ENCODE peak calls at places on chromosomes 7 and 10, in five cellular contexts. B is A549, Q is GM23338, D is HepG2, A is K562. E is an unnamed sample.

GRCh38 chr7:102830206-102830605 is 81.4 kb downstream of the FAM185A start:
- DNase-seq in B (no peak), Q (no peak), D (no peak), A (no peak), E (no peak)

GRCh38 chr10:132395704-132396494 is 1.1 kb upstream of the PWWP2B start:
- DNase-seq in B (no peak), Q (peak), D (peak), A (peak), E (no peak)

GRCh38 chr7:26155531-26156375 is 3.8 kb downstream of the NFE2L3 start:
- DNase-seq in B (no peak), Q (peak), D (peak), A (no peak), E (no peak)

GRCh38 chr10:50224330-50224952 is 26.9 kb downstream of the ASAH2 start:
- DNase-seq in B (peak), Q (peak), D (peak), A (peak), E (peak)

GRCh38 chr7:143283344-143283743 is 1.4 kb upstream of the TMEM139 start:
- DNase-seq in B (no peak), Q (peak), D (no peak), A (no peak), E (no peak)

GRCh38 chr10:131267814-131268095 is 43.8 kb downstream of the TCERG1L start:
- DNase-seq in B (no peak), Q (no peak), D (no peak), A (no peak), E (no peak)

GRCh38 chr10:118356628-118357027 is 14.5 kb upstream of the FAM204A start:
- DNase-seq in B (no peak), Q (no peak), D (no peak), A (no peak), E (no peak)

GRCh38 chr10:17022898-17023297 is 106.7 kb downstream of the CUBN start:
- DNase-seq in B (no peak), Q (peak), D (no peak), A (no peak), E (no peak)

GRCh38 chr10:27865221-27865635 is 119.6 kb upstream of the MKX start:
- DNase-seq in B (no peak), Q (no peak), D (no peak), A (no peak), E (no peak)

GRCh38 chr7:5282464-5283316 is at the start of gene SLC29A4:
- DNase-seq in B (no peak), Q (no peak), D (no peak), A (peak), E (no peak)

GRCh38 chr10:129844191-129844590 is 119.9 kb downstream of the EBF3 start:
- DNase-seq in B (no peak), Q (no peak), D (no peak), A (no peak), E (no peak)

GRCh38 chr10:129643266-129643665 is 176.2 kb downstream of the MGMT start:
- DNase-seq in B (no peak), Q (no peak), D (no peak), A (no peak), E (no peak)

GRCh38 chr10:1368772-1369171 is 312.6 kb downstream of the WDR37 start:
- DNase-seq in B (peak), Q (peak), D (peak), A (peak), E (no peak)

GRCh38 chr7:36021367-36021766 is 131.7 kb upstream of the EEPD1 start:
- DNase-seq in B (no peak), Q (peak), D (no peak), A (peak), E (no peak)

GRCh38 chr10:71281646-71282322 is 37.3 kb upstream of the SLC29A3 start:
- DNase-seq in B (no peak), Q (no peak), D (no peak), A (no peak), E (no peak)

GRCh38 chr7:135723411-135723810 is 4.6 kb downstream of the SLC13A4 start:
- DNase-seq in B (no peak), Q (no peak), D (no peak), A (no peak), E (no peak)

GRCh38 chr7:55569797-55570196 is 2.5 kb downstream of the VOPP1 start:
- DNase-seq in B (no peak), Q (no peak), D (no peak), A (no peak), E (no peak)

GRCh38 chr7:100398239-100398638 is 25.0 kb downstream of the PILRA start:
- DNase-seq in B (no peak), Q (no peak), D (no peak), A (no peak), E (no peak)

GRCh38 chr10:103820101-103821062 is 35.0 kb downstream of the SH3PXD2A start:
- DNase-seq in B (no peak), Q (no peak), D (no peak), A (no peak), E (no peak)

GRCh38 chr10:71333154-71333887 is 14.3 kb downstream of the SLC29A3 start:
- DNase-seq in B (no peak), Q (no peak), D (no peak), A (no peak), E (no peak)

GRCh38 chr10:5584895-5585516 is 60.2 kb downstream of the CALML3 start:
- DNase-seq in B (peak), Q (no peak), D (peak), A (no peak), E (peak)

GRCh38 chr10:124999433-125000365 is 57.8 kb downstream of the ZRANB1 start:
- DNase-seq in B (no peak), Q (no peak), D (no peak), A (no peak), E (no peak)

GRCh38 chr10:62159357-62159756 is 109.3 kb downstream of the RTKN2 start:
- DNase-seq in B (no peak), Q (no peak), D (no peak), A (no peak), E (no peak)

GRCh38 chr7:136000288-136000913 is 23.2 kb upstream of the MTPN start:
- DNase-seq in B (no peak), Q (no peak), D (peak), A (no peak), E (no peak)

GRCh38 chr7:152761116-152761748 is 1.7 kb downstream of the ACTR3B start:
- DNase-seq in B (no peak), Q (no peak), D (no peak), A (no peak), E (no peak)

GRCh38 chr7:106839511-106839910 is 25.6 kb upstream of the PIK3CG start:
- DNase-seq in B (no peak), Q (no peak), D (no peak), A (no peak), E (no peak)

GRCh38 chr7:106841896-106842390 is 23.1 kb upstream of the PIK3CG start:
- DNase-seq in B (no peak), Q (no peak), D (no peak), A (no peak), E (no peak)

GRCh38 chr7:106844286-106844997 is 20.6 kb upstream of the PIK3CG start:
- DNase-seq in B (no peak), Q (no peak), D (no peak), A (no peak), E (no peak)

DNA sequence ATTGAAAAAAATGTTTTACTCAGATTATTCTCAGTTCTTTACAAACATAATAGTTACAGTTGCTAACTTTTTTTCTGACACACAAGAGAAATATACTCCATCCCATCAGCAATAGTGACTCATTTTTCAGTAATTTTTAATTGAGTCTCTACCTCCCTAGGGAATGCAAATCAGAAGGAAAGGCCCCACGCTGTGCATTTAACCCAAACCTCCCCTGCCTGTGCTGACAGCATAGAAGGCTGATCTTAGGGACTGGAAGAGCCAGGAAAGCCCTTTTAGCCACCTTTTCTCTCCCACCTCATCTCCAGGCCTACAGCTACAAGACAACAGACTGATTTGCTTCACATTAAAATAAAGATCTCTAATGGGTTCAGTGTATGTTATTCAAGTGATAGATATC is 24.7 kb upstream of the PIK3CG start:
- DNase-seq in B (no peak), Q (peak), D (no peak), A (no peak), E (no peak)
- TF ChIP-seq JUNB in B (no peak), Q (no peak), D (no peak), A (no peak), E (no peak)

GRCh38 chr10:11988924-11989323 is 53.7 kb downstream of the UPF2 start:
- DNase-seq in B (no peak), Q (no peak), D (no peak), A (no peak), E (no peak)

DNA sequence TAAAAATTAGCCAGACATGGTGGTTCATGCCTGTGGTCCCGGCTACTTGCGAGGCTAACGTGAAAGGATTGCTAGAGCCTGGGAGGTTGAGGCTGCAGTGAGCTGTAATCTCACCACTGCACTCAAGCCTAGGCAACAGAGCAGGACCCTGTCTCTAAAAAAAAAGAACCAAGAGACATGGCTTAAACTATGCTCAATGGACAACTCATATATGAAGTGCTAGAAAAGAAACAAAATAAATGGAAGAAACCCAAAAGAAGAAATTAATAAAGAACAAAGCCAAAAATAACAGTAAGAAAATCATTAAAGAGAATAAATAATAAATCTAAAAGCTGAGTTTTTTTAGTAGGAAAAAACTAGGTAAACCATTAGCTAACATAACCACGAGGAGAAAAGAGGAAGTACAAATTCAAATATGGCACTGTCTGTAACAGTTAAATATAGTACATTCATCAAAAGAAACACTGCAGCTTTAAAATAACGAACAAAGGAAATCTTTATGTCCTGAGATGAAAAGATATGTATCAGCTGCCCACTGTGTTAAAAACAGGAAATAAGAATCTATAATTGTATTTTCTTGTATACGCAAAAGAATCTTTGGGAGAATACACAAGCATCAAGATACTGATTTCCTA is 48.7 kb downstream of the UPF2 start:
- DNase-seq in B (no peak), Q (no peak), D (no peak), A (no peak), E (peak)
- TF ChIP-seq JUNB in B (no peak), Q (no peak), D (no peak), A (no peak), E (no peak)

GRCh38 chr7:2251841-2252771 is 10.1 kb downstream of the NUDT1 start:
- DNase-seq in B (no peak), Q (no peak), D (no peak), A (no peak), E (no peak)

GRCh38 chr7:2245883-2246679 is 4.1 kb downstream of the NUDT1 start:
- DNase-seq in B (no peak), Q (no peak), D (no peak), A (no peak), E (no peak)

GRCh38 chr7:2249744-2250323 is 7.8 kb downstream of the NUDT1 start:
- DNase-seq in B (no peak), Q (no peak), D (no peak), A (no peak), E (no peak)

GRCh38 chr7:2247141-2247985 is 5.3 kb downstream of the NUDT1 start:
- DNase-seq in B (peak), Q (peak), D (no peak), A (peak), E (no peak)

DNA sequence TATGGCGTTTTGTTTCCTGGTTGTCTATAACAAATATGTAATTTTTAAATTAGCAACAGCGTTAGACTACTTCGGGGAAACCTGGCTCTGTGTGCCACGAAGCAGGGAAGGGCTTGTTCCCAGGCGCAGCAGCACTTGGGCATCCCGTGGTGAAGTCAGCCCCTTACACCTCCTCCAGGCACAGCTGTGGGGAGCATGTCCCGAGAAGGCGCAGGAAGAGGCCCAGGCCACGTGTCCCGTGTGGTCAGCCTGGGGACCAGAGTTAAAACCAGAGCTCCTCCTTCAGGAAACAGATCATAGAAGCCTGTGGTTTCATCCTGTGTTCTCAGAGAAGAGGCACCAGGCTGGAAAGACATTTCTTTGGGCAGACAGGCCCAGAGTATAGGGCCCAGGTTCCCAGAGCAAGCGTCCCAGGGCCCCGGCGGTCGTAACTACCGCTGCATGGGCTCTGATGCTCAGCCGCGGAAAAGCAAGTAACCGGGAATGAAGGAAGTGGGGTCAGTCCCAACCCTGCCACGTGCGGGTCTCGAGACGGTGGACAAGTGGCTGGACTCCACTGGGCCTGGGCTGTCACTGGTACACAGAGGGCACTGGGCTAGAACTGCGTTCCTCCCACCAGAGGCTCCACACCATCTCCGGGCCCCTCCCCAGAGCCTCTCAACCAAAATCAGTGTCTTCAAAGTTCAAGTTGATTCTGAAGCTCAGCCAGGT is 7.1 kb downstream of the NUDT1 start:
- DNase-seq in B (peak), Q (peak), D (no peak), A (peak), E (peak)
- TF ChIP-seq JUNB in B (no peak), Q (no peak), D (no peak), A (no peak), E (no peak)

GRCh38 chr10:32065871-32066270 is 9.6 kb upstream of the KIF5B start:
- DNase-seq in B (no peak), Q (no peak), D (no peak), A (no peak), E (no peak)
- TF ChIP-seq JUNB in B (no peak), Q (no peak), D (no peak), A (no peak), E (no peak)

DNA sequence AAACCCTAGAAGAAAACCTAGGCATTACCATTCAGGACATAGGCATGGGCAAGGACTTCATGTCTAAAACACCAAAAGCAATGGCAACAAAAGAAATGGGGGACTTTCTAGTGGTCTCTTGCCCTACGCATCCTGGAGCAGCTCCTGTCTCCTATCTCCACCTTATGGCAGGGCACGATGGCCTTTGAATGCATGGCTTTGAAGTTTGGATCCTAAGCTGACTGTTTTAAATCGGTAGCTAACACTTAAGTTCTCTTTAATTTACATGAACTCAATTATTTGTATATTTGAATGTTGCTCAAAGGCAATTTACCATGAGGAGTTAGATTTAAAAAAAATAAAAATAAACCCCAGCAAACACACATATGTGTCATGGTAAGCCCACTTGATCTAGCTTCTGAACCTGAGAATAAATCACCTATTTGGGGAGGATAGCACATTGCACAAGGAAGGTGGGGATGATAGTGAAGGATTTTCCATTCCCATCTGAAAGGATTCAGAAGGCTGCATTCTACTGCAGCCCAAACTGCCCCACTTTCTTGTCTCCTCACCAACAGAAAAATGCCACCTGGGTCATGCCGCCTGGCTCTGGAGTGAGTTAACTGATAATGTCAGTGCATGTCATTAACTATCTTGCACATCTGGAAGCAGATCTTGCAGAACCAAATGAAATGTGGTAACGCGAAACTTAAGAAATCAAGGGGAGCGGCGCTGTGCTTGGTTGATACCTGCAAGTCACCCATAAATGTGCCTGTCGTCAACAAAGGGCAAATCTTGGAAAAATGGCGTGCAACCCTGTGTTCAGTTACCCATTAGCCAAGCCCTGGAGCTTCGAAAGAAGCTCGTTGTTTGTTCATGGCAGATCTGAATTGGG is 12.4 kb downstream of the KLF6 start:
- DNase-seq in B (no peak), Q (no peak), D (no peak), A (no peak), E (no peak)
- TF ChIP-seq JUNB in B (no peak), Q (no peak), D (no peak), A (no peak), E (no peak)

DNA sequence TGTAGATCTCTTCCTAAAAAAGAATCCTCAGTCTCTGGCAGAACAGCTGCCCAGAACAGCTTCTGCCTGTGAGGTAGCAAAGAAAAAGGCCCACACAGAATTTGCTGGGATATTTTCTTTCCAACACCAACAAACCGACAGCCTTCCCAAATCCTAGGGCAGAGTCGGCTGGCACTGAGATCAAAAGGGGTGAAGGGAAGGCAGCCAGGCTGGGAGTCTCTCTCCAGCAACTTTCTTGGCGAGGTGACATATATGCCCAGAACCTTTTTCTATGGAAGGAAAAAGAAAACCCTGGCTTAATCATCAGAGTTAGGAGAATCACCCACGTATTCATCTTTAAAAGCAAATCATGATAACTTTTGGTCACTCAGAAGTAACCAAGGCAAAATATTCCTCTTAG is 279.6 kb downstream of the DNAJB6 start:
- DNase-seq in B (no peak), Q (no peak), D (no peak), A (no peak), E (no peak)
- TF ChIP-seq JUNB in B (no peak), Q (no peak), D (no peak), A (no peak), E (no peak)